ENCODE peak calls at places on chromosomes 13 and 19, in eight cellular contexts. S is fibroblast of pulmonary artery; G is M059J; V is effector memory CD4-positive, alpha-beta T cell; D is stimulated activated CD8-positive, alpha-beta memory T cell treated with anti-CD3 and anti-CD28 coated beads, Interleukin-2, amount 100 ng/mL, for 1 hour; R is HEK293T; I is smooth muscle cell of the brain vasculature; U is C1 segment of cervical spinal cord. C is an unnamed sample.

GRCh38 chr13:42047561-42048322 is 706 bp upstream of the DGKH start:
- DNase-seq in I (no peak), U (peak; percentile 3), D (no peak), R (peak; percentile 44), G (peak; percentile 76), S (peak; percentile 74), V (no peak), C (peak; percentile 51)

GRCh38 chr19:11017275-11018035 is 56.6 kb downstream of the SMARCA4 start:
- DNase-seq in D (no peak), I (no peak), U (no peak), V (no peak), G (no peak), R (no peak), S (no peak), C (no peak)

GRCh38 chr13:32622827-32623226 is 36.6 kb downstream of the PDS5B start:
- DNase-seq in G (no peak), D (no peak), R (no peak), I (no peak), U (no peak), S (no peak), V (no peak), C (no peak)

GRCh38 chr13:29956771-29957170 is 106.4 kb upstream of the UBL3 start:
- DNase-seq in I (no peak), S (no peak), V (no peak), D (no peak), G (no peak), U (no peak), R (no peak), C (no peak)

GRCh38 chr19:39236527-39236926 is 8.3 kb downstream of the IFNL3 start:
- DNase-seq in G (no peak), S (no peak), I (no peak), R (no peak), V (no peak), D (peak; percentile 18), U (no peak), C (no peak)

GRCh38 chr19:39212377-39212742 is 8.3 kb upstream of the SYCN start:
- DNase-seq in V (peak; percentile 13), U (no peak), G (no peak), S (peak; percentile 21), R (peak; percentile 56), D (peak; percentile 41), I (no peak), C (no peak)

GRCh38 chr19:58543826-58544590 is at the start of gene TRIM28:
- DNase-seq in D (peak; percentile 100), U (no peak), I (peak; percentile 97), G (peak; percentile 99), V (peak; percentile 100), R (peak; percentile 99), S (peak; percentile 99), C (peak; percentile 100)

GRCh38 chr19:9969688-9969975 is 33.3 kb upstream of the OLFM2 start:
- DNase-seq in I (no peak), R (no peak), V (no peak), U (no peak), G (no peak), D (no peak), S (no peak), C (no peak)

GRCh38 chr13:26498524-26499208 is 58.8 kb upstream of the WASF3 start:
- DNase-seq in I (no peak), G (peak; percentile 23), S (peak; percentile 14), U (no peak), V (no peak), R (no peak), D (no peak), C (no peak)

GRCh38 chr13:113491418-113491883 is 940 bp upstream of the DCUN1D2 start:
- DNase-seq in G (peak; percentile 47), R (peak; percentile 9), U (no peak), I (no peak), V (no peak), S (no peak), D (no peak), C (peak; percentile 44)

GRCh38 chr13:23615677-23616076 is 45.5 kb downstream of the TNFRSF19 start:
- DNase-seq in S (no peak), V (no peak), R (no peak), U (no peak), D (no peak), G (no peak), I (no peak), C (no peak)

GRCh38 chr13:95503662-95504061 is 48.9 kb upstream of the CLDN10 start:
- DNase-seq in D (no peak), I (no peak), U (no peak), V (no peak), S (no peak), R (no peak), G (no peak), C (no peak)

GRCh38 chr19:49875801-49876421 is 1.2 kb downstream of the AKT1S1 start:
- DNase-seq in D (no peak), U (peak; percentile 82), R (peak; percentile 57), I (no peak), V (no peak), G (peak; percentile 54), S (no peak), C (peak; percentile 65)

GRCh38 chr19:57708641-57709354 is at the start of gene ZNF154:
- DNase-seq in R (no peak), G (no peak), S (peak; percentile 84), D (peak; percentile 22), V (peak; percentile 12), U (peak; percentile 29), I (peak; percentile 53), C (peak; percentile 70)

GRCh38 chr19:39166571-39167391 is 30.0 kb upstream of the NCCRP1 start:
- DNase-seq in S (no peak), I (no peak), D (no peak), R (no peak), V (no peak), G (no peak), U (peak; percentile 5), C (peak; percentile 77)

GRCh38 chr13:62702502-62702901 is 1286.9 kb upstream of the PCDH20 start:
- DNase-seq in I (no peak), R (no peak), V (no peak), U (no peak), G (no peak), S (no peak), D (no peak), C (no peak)

GRCh38 chr19:11125994-11126685 is 29.4 kb downstream of the SPC24 start:
- DNase-seq in U (peak; percentile 47), R (peak; percentile 72), V (peak; percentile 34), D (peak; percentile 62), G (peak; percentile 73), I (no peak), S (peak; percentile 80), C (peak; percentile 82)

GRCh38 chr19:19280561-19280960 is 7.5 kb upstream of the TM6SF2 start:
- DNase-seq in U (peak; percentile 3), I (no peak), R (no peak), D (no peak), V (no peak), G (no peak), S (peak; percentile 7), C (no peak)